ENCODE peak calls at places on chromosomes 4 and X, in ten cellular contexts. Y is endodermal cell; R is CD8-positive, alpha-beta T cell; N is GM23338; T is kidney epithelial cell; H is upper lobe of left lung; E is mucosa of descending colon; O is GM12865; W is left lung; I is neural crest cell. B is an unnamed sample.

GRCh38 chr4:87559090-87559837 is 30.1 kb upstream of the SPARCL1 start:
- DNase-seq in R (peak; percentile 0), W (no peak), N (peak; percentile 68), T (no peak), O (peak; percentile 83), E (no peak), H (no peak), I (no peak), Y (peak; percentile 57), B (no peak)

GRCh38 chrX:97057349-97057909 is 173.7 kb downstream of the RPA4 start:
- DNase-seq in T (no peak), O (no peak), R (no peak), W (no peak), I (no peak), N (no peak), E (no peak), H (no peak), Y (no peak), B (no peak)

GRCh38 chrX:107656965-107657364 is 28.7 kb downstream of the PRPS1 start:
- DNase-seq in O (no peak), T (no peak), N (no peak), W (no peak), Y (no peak), H (no peak), R (no peak), E (no peak), I (no peak), B (no peak)

GRCh38 chr4:53557601-53558000 is 33.7 kb downstream of the LNX1 start:
- DNase-seq in H (no peak), Y (no peak), T (no peak), R (no peak), O (no peak), I (no peak), E (no peak), W (no peak), N (no peak), B (no peak)

GRCh38 chr4:177511611-177512010 is 69.4 kb upstream of the AGA start:
- DNase-seq in H (no peak), T (no peak), I (no peak), N (no peak), W (no peak), Y (no peak), E (no peak), O (no peak), R (no peak), B (no peak)

GRCh38 chr4:109406337-109406931 is 27.2 kb upstream of the SEC24B start:
- DNase-seq in H (no peak), Y (peak; percentile 65), R (no peak), T (peak; percentile 34), E (no peak), O (peak; percentile 75), N (peak; percentile 83), W (no peak), I (peak; percentile 42), B (no peak)

GRCh38 chrX:32708542-32708941 is 502.8 kb downstream of the DMD start:
- DNase-seq in O (no peak), W (no peak), H (no peak), T (no peak), R (no peak), I (no peak), Y (no peak), N (no peak), E (no peak), B (no peak)

GRCh38 chr4:82745173-82745842 is 53.3 kb downstream of the SCD5 start:
- DNase-seq in R (no peak), T (peak; percentile 32), E (no peak), Y (peak; percentile 80), I (no peak), H (no peak), O (no peak), N (peak; percentile 54), W (no peak), B (no peak)

GRCh38 chr4:176380352-176381157 is 60.8 kb downstream of the SPCS3 start:
- DNase-seq in H (no peak), N (no peak), T (no peak), E (no peak), Y (no peak), O (peak; percentile 7), R (no peak), I (no peak), W (no peak), B (no peak)

GRCh38 chr4:106694232-106694631 is 325.7 kb upstream of the GIMD1 start:
- DNase-seq in Y (no peak), T (no peak), O (no peak), W (no peak), E (no peak), H (no peak), I (no peak), N (no peak), R (no peak), B (no peak)

GRCh38 chr4:106690487-106690886 is 321.9 kb upstream of the GIMD1 start:
- DNase-seq in E (no peak), W (no peak), T (peak; percentile 9), I (no peak), Y (no peak), R (no peak), H (no peak), O (no peak), N (no peak), B (no peak)

GRCh38 chr4:106687026-106687425 is 318.4 kb upstream of the GIMD1 start:
- DNase-seq in Y (no peak), T (no peak), N (no peak), I (no peak), W (no peak), H (no peak), R (no peak), O (no peak), E (no peak), B (no peak)

GRCh38 chr4:106695846-106696245 is 327.3 kb upstream of the GIMD1 start:
- DNase-seq in O (no peak), H (no peak), E (no peak), R (no peak), Y (no peak), W (no peak), I (no peak), T (no peak), N (no peak), B (no peak)

DNA sequence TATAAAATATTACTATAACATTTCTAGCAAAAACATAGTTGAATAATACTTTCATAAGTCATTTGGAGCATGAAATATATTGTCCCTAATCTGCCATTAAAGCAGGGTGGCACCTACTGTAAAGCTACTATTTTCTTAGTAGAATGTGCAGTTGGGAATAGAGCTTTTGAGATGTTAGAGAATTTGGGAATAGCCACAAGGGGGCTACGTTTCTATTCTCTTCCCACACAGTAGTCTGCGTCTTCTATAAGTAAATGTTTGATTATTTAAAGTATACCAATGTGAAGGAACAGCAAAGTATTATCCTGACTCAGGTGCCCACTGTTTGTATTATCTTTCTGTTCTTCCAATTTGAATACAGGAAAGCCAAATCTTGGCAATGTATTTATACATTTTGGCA is 323.2 kb upstream of the GIMD1 start:
- DNase-seq in Y (no peak), O (no peak), R (no peak), E (no peak), W (no peak), I (no peak), H (no peak), N (peak; percentile 53), T (no peak), B (no peak)
- TF ChIP-seq CTCF in Y (peak; percentile 75), O (no peak), R (no peak), E (no peak), W (no peak), I (peak; percentile 43), H (no peak), N (peak; percentile 53), T (no peak), B (peak; percentile 43)

GRCh38 chr4:1855334-1856070 is 454 bp downstream of the LETM1 start:
- DNase-seq in T (no peak), R (no peak), N (no peak), Y (peak; percentile 59), W (no peak), O (peak; percentile 42), H (no peak), E (peak; percentile 74), I (no peak), B (no peak)

GRCh38 chr4:1854752-1855151 is 1.2 kb downstream of the LETM1 start:
- DNase-seq in Y (no peak), W (no peak), N (no peak), T (no peak), H (no peak), R (no peak), E (no peak), O (no peak), I (no peak), B (no peak)

GRCh38 chr4:1857931-1858330 is 2.0 kb upstream of the LETM1 start:
- DNase-seq in O (no peak), Y (no peak), E (no peak), T (no peak), W (no peak), H (no peak), N (no peak), I (no peak), R (no peak), B (no peak)

GRCh38 chr4:1856920-1857699 is 1.2 kb upstream of the LETM1 start:
- DNase-seq in N (no peak), R (no peak), W (peak; percentile 52), E (peak; percentile 61), H (no peak), I (no peak), T (no peak), Y (peak; percentile 68), O (no peak), B (no peak)

GRCh38 chr4:1856071-1856919 is at the start of gene LETM1:
- DNase-seq in N (peak; percentile 97), T (peak; percentile 82), O (peak; percentile 98), Y (peak; percentile 97), W (peak; percentile 96), H (peak; percentile 99), E (peak; percentile 98), R (peak; percentile 73), I (peak; percentile 88), B (peak; percentile 98)
- TF ChIP-seq CTCF in N (no peak), T (no peak), O (peak; percentile 21), Y (peak; percentile 50), W (no peak), H (peak; percentile 17), E (no peak), R (no peak), I (peak; percentile 29), B (peak; percentile 49)

GRCh38 chrX:143664302-143664701 is 28.4 kb upstream of the SLITRK4 start:
- DNase-seq in O (peak; percentile 3), N (peak; percentile 3), H (no peak), Y (no peak), T (no peak), E (no peak), W (no peak), I (peak; percentile 1), R (no peak), B (no peak)
- TF ChIP-seq CTCF in O (peak; percentile 33), N (no peak), H (no peak), Y (peak; percentile 82), T (peak; percentile 65), E (peak; percentile 12), W (peak; percentile 41), I (peak; percentile 74), R (no peak), B (peak; percentile 80)

DNA sequence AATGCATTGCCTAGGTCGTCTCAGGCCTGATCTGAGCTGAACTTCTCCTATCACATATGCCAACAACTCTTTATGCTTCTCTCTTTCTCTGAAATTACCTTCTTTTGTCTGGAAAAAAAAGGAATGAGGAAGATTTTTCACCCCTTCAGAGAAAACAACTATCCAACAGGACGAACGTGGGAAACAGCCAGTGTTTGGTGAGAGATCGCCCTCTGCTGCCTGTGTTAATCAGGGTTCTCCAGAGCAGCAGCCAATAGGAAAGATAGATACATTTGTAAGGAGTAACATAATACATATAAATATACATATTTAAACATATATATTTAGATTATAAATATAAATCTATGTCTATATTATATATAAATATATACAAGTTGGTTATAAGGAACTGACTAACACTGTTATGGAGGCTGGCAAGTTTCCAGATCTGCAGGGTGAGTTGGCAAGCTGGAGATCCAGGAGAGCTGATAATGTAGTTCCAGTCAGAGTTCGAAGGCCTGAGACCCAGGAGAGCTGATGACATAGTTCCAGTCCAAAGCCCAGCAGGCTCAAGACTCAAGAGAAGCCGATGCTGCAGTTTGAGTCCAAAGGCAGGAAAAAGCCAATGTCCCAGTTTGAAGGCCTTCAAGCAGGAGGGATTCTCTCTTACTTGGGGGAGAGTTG is 13.3 kb downstream of the CETN2 start:
- DNase-seq in H (no peak), T (no peak), W (no peak), Y (peak; percentile 72), E (no peak), I (peak; percentile 15), N (peak; percentile 53), O (peak; percentile 15), R (no peak), B (no peak)
- TF ChIP-seq CTCF in H (no peak), T (peak; percentile 57), W (no peak), Y (peak; percentile 74), E (no peak), I (peak; percentile 66), N (peak; percentile 79), O (peak; percentile 33), R (no peak), B (peak; percentile 70)

B was measured in type B pancreatic cell.